ENCODE peak calls at places on chromosome 12, in eight cellular contexts. A is pancreas, P is transverse colon, U is adipocyte, K is SJCRH30, G is heart right ventricle, M is tibial artery, V is H7. O is an unnamed sample. For H3K36me3 and H3K27me3, the result is how much of the 10 kb centered on the place peaks cover.

GRCh38 chr12:105409286-105409685 is 78.8 kb downstream of the C12orf75 start:
- DNase-seq in A (no peak), P (no peak), U (no peak), K (no peak), G (no peak), M (no peak), V (no peak), O (no peak)

GRCh38 chr12:12723681-12724420 is 6.7 kb downstream of the CDKN1B start:
- DNase-seq in A (peak), P (peak), U (peak), K (peak), G (peak), M (peak), V (peak), O (peak)

GRCh38 chr12:96585977-96586376 is 96.6 kb downstream of the CFAP54 start:
- DNase-seq in A (no peak), P (no peak), U (no peak), K (no peak), G (no peak), M (no peak), V (no peak), O (no peak)

GRCh38 chr12:108635997-108636808 is 2.5 kb upstream of the SELPLG start:
- DNase-seq in A (no peak), P (no peak), U (no peak), K (no peak), G (no peak), M (peak), V (no peak), O (no peak)

GRCh38 chr12:10151621-10152020 is 20.3 kb downstream of the OLR1 start:
- DNase-seq in A (no peak), P (no peak), U (no peak), K (no peak), G (no peak), M (no peak), V (no peak), O (no peak)

GRCh38 chr12:96495841-96496545 is 6.6 kb downstream of the CFAP54 start:
- DNase-seq in A (no peak), P (no peak), U (no peak), K (no peak), G (no peak), M (no peak), V (no peak), O (no peak)

GRCh38 chr12:88577537-88577936 is 2.7 kb downstream of the KITLG start:
- DNase-seq in A (no peak), P (no peak), U (no peak), K (no peak), G (no peak), M (no peak), V (no peak), O (peak)

GRCh38 chr12:116515674-116516073 is 43.5 kb upstream of the MAP1LC3B2 start:
- DNase-seq in A (no peak), P (no peak), U (no peak), K (no peak), G (no peak), M (no peak), V (no peak), O (no peak)

GRCh38 chr12:111276189-111276588 is 92.7 kb downstream of the PHETA1 start:
- DNase-seq in A (no peak), P (no peak), U (no peak), K (no peak), G (no peak), M (no peak), V (no peak), O (peak)

GRCh38 chr12:65500121-65500846 is 221.8 kb downstream of the MSRB3 start:
- DNase-seq in A (no peak), P (no peak), U (peak), K (peak), G (no peak), M (no peak), V (no peak), O (peak)

GRCh38 chr12:12859690-12860089 is 31.7 kb upstream of the GPRC5A start:
- DNase-seq in A (no peak), P (no peak), U (no peak), K (no peak), G (no peak), M (no peak), V (no peak), O (peak)

GRCh38 chr12:96258451-96258933 is 64.3 kb downstream of the ELK3 start:
- DNase-seq in A (peak), P (no peak), U (peak), K (peak), G (peak), M (peak), V (peak), O (no peak)

GRCh38 chr12:6377667-6377994 is 2.3 kb upstream of the SCNN1A start:
- DNase-seq in A (peak), P (peak), U (peak), K (no peak), G (no peak), M (peak), V (peak), O (no peak)

GRCh38 chr12:82299617-82300016 is 58.6 kb downstream of the CCDC59 start:
- DNase-seq in A (no peak), P (no peak), U (peak), K (no peak), G (no peak), M (no peak), V (no peak), O (peak)

GRCh38 chr12:19130224-19131019 is 889 bp downstream of the PLEKHA5 start:
- DNase-seq in A (peak), P (peak), U (peak), K (peak), G (peak), M (peak), V (peak), O (no peak)

GRCh38 chr12:6200266-6201198 is at the start of gene CD9:
- DNase-seq in A (peak), P (peak), U (peak), K (peak), G (peak), M (peak), V (peak), O (no peak)

GRCh38 chr12:106883421-106883820 is 72.3 kb upstream of the TMEM263 start:
- DNase-seq in A (no peak), P (no peak), U (no peak), K (no peak), G (no peak), M (no peak), V (no peak), O (no peak)

GRCh38 chr12:115811066-115811465 is 466.4 kb downstream of the MED13L start:
- DNase-seq in A (no peak), P (no peak), U (no peak), K (no peak), G (no peak), M (no peak), V (no peak), O (no peak)

GRCh38 chr12:108691995-108692808 is 39.1 kb downstream of the CORO1C start:
- DNase-seq in A (no peak), P (peak), U (peak), K (peak), G (peak), M (no peak), V (no peak), O (peak)

DNA sequence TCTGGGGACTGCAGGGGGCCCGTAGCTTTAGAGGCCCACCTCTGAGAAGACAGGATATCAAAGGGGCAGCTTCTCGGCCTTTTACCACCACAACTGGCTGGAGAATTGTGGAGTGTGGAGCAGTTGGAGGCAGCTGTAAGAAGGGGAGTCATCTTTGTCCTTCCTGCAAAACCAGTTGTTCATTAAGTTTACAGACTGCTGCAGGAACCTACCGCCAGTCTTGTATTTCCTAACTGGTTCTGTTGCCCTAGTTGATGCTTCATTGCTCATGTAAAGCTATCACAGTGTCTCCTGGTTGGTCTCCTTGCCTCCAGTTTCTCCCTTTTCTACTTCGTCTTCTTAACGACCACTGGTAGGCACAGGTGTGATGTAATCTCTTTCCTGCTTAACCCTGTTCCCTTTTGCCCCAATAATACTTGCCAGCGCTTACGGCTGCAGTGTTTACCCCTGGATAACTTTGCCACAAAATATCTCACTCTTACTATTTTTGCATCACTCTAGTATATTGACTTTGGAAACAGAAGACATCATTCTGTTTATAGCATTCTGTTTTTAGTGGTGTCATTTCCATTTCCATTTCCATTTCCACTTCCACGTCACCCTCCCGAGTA is 11.9 kb downstream of the ESPL1 start:
- DNase-seq in A (no peak), P (no peak), U (no peak), K (no peak), G (no peak), M (no peak), V (no peak), O (no peak)
- H3K36me3 ChIP-seq in A (under half), P (under half), U (under half), K (half or more), G (under half), M (under half), V (half or more), O (under half)

GRCh38 chr12:47079894-47080724 is at the start of gene AMIGO2:
- DNase-seq in A (peak), P (peak), U (peak), K (no peak), G (peak), M (peak), V (peak), O (peak)
- H3K27me3 ChIP-seq in A (under half), P (under half), U (under half), K (under half), G (under half), M (under half), V (under half), O (under half)

GRCh38 chr12:40055227-40055579 is 50.7 kb downstream of the SLC2A13 start:
- DNase-seq in A (no peak), P (no peak), U (no peak), K (no peak), G (no peak), M (no peak), V (no peak), O (no peak)
- H3K4me3 ChIP-seq in A (no peak), P (no peak), U (peak), K (no peak), G (no peak), M (no peak), V (no peak), O (no peak)

DNA sequence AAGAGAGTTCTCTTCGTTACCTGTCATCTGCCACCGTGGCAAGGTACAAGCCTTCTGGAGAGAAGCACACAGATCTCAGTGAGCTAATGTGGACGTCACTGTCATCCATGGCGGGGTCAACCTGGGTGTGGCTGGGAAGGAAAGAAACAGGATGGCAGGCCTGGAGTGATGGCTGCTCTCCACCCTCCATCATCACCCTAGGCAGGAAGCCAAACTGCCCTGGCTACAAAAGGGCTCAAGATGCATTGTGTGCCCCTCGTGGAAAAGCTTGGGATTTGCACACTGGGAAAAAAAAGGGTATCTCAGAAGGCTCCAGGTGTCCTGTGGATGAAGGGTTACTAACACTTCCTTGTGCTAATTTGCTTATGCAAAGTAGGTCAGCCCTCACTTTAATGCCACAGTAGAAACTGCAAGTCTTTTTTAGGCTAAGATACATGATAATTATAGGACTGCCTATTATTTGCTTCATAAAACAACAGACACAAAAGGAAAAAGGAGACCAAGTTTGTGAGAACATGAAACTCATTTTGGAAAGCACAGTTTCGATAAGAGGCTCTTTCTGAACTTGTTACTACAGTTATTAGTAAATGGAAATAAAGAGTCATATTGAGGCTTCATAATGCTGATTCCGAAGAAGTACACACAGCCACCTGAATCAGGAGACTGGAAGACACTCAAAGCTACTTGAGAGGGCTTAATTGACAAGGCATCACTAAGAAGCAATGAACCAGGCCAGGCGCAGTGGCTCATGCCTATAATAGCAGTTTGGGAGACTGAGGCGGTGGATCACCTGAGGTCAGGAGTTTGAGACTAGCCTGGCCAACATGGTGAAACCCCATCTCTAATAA is 18.9 kb downstream of the RFC5 start:
- DNase-seq in A (no peak), P (peak), U (peak), K (no peak), G (no peak), M (no peak), V (no peak), O (no peak)
- H3K36me3 ChIP-seq in A (under half), P (half or more), U (half or more), K (half or more), G (half or more), M (half or more), V (under half), O (under half)

GRCh38 chr12:49546481-49546880 is 7.7 kb downstream of the KCNH3 start:
- DNase-seq in A (no peak), P (no peak), U (no peak), K (no peak), G (no peak), M (no peak), V (peak), O (no peak)
- H3K27me3 ChIP-seq in A (under half), P (half or more), U (half or more), K (under half), G (under half), M (under half), V (half or more), O (under half)

DNA sequence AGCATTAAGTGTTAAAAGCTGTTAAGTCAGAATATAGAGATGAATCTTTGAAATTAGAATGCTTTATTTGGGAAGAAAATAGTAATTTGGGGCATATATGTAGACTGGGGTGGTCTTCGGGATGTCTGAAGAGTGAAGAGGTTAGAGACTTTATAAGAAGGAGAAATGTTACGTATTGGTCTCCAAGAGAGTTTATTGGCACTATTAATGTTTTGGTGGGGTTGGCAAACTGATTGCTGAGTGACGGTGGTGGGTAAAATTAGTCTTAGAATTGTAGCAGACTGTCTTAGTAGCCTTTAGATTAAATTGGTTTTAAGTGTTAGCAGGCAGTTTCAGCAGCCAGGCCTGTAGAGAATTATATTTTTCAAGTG is 4.9 kb upstream of the ATP23 start:
- DNase-seq in A (no peak), P (no peak), U (no peak), K (peak), G (no peak), M (no peak), V (no peak), O (no peak)
- H3K4me3 ChIP-seq in A (peak), P (peak), U (peak), K (peak), G (peak), M (peak), V (no peak), O (peak)

GRCh38 chr12:104340917-104341611 is 37.5 kb downstream of the EID3 start:
- DNase-seq in A (no peak), P (no peak), U (no peak), K (no peak), G (no peak), M (no peak), V (no peak), O (no peak)

GRCh38 chr12:104342635-104343249 is 39.2 kb downstream of the EID3 start:
- DNase-seq in A (no peak), P (no peak), U (no peak), K (no peak), G (no peak), M (no peak), V (no peak), O (no peak)

GRCh38 chr12:104340177-104340576 is 36.6 kb downstream of the EID3 start:
- DNase-seq in A (no peak), P (no peak), U (no peak), K (no peak), G (no peak), M (no peak), V (no peak), O (no peak)

GRCh38 chr12:104339663-104340062 is 36.1 kb downstream of the EID3 start:
- DNase-seq in A (no peak), P (no peak), U (no peak), K (no peak), G (no peak), M (no peak), V (no peak), O (no peak)

GRCh38 chr12:104342147-104342546 is 38.6 kb downstream of the EID3 start:
- DNase-seq in A (no peak), P (no peak), U (no peak), K (no peak), G (no peak), M (no peak), V (no peak), O (no peak)
- H3K36me3 ChIP-seq in A (under half), P (under half), U (half or more), K (under half), G (half or more), M (half or more), V (under half), O (under half)